ENCODE peak calls at places on chromosomes 1 and 21, in six cellular contexts. One of them, this sample, is unnamed.
A peak's percentile ranks its signal among the peaks of the same experiment; 100 is the strongest.

GRCh38 chr1:163202833-163203451 is at the start of gene RGS5:
- DNase-seq in uterus: no peak
- DNase-seq in A549: no peak
- DNase-seq in ovary: no peak
- DNase-seq in sigmoid colon: no peak
- DNase-seq in transverse colon: no peak
- DNase-seq in this sample: no peak

GRCh38 chr1:12075195-12076114 is 12.4 kb downstream of the TNFRSF8 start:
- DNase-seq in uterus: peak; percentile 88
- DNase-seq in A549: no peak
- DNase-seq in ovary: peak; percentile 91
- DNase-seq in sigmoid colon: no peak
- DNase-seq in transverse colon: no peak
- DNase-seq in this sample: no peak

GRCh38 chr1:227470688-227471087 is 92.7 kb upstream of the ZNF678 start:
- DNase-seq in uterus: no peak
- DNase-seq in A549: no peak
- DNase-seq in ovary: no peak
- DNase-seq in sigmoid colon: no peak
- DNase-seq in transverse colon: no peak
- DNase-seq in this sample: no peak

GRCh38 chr1:209758360-209758759 is 2.5 kb downstream of the TRAF3IP3 start:
- DNase-seq in uterus: no peak
- DNase-seq in A549: no peak
- DNase-seq in ovary: no peak
- DNase-seq in sigmoid colon: no peak
- DNase-seq in transverse colon: no peak
- DNase-seq in this sample: no peak

GRCh38 chr1:152886090-152886489 is 8.0 kb downstream of the SMCP start:
- DNase-seq in uterus: no peak
- DNase-seq in A549: no peak
- DNase-seq in ovary: no peak
- DNase-seq in sigmoid colon: no peak
- DNase-seq in transverse colon: no peak
- DNase-seq in this sample: no peak

GRCh38 chr1:160682983-160683886 is 28.4 kb downstream of the CD48 start:
- DNase-seq in uterus: no peak
- DNase-seq in A549: no peak
- DNase-seq in ovary: no peak
- DNase-seq in sigmoid colon: no peak
- DNase-seq in transverse colon: no peak
- DNase-seq in this sample: no peak

GRCh38 chr1:193104496-193104905 is 713 bp downstream of the GLRX2 start:
- DNase-seq in uterus: peak; percentile 38
- DNase-seq in A549: peak; percentile 55
- DNase-seq in ovary: peak; percentile 51
- DNase-seq in sigmoid colon: peak; percentile 75
- DNase-seq in transverse colon: peak; percentile 56
- DNase-seq in this sample: peak; percentile 26

GRCh38 chr1:243732627-243733026 is 117.4 kb downstream of the AKT3 start:
- DNase-seq in uterus: no peak
- DNase-seq in A549: no peak
- DNase-seq in ovary: no peak
- DNase-seq in sigmoid colon: no peak
- DNase-seq in transverse colon: no peak
- DNase-seq in this sample: no peak

GRCh38 chr1:17635811-17636210 is 96.3 kb downstream of the ARHGEF10L start:
- DNase-seq in uterus: no peak
- DNase-seq in A549: no peak
- DNase-seq in ovary: no peak
- DNase-seq in sigmoid colon: peak; percentile 80
- DNase-seq in transverse colon: peak; percentile 37
- DNase-seq in this sample: no peak

GRCh38 chr1:199784127-199784526 is 243.4 kb upstream of the NR5A2 start:
- DNase-seq in uterus: no peak
- DNase-seq in A549: peak; percentile 37
- DNase-seq in ovary: no peak
- DNase-seq in sigmoid colon: no peak
- DNase-seq in transverse colon: no peak
- DNase-seq in this sample: no peak

GRCh38 chr1:33502726-33503125 is 30.3 kb downstream of the ZSCAN20 start:
- DNase-seq in uterus: no peak
- DNase-seq in A549: no peak
- DNase-seq in ovary: no peak
- DNase-seq in sigmoid colon: no peak
- DNase-seq in transverse colon: no peak
- DNase-seq in this sample: no peak

GRCh38 chr1:3672231-3672970 is 20.1 kb downstream of the TP73 start:
- DNase-seq in uterus: no peak
- DNase-seq in A549: no peak
- DNase-seq in ovary: peak; percentile 17
- DNase-seq in sigmoid colon: peak; percentile 52
- DNase-seq in transverse colon: no peak
- DNase-seq in this sample: no peak

GRCh38 chr1:93591833-93592635 is 89.6 kb downstream of the BCAR3 start:
- DNase-seq in uterus: no peak
- DNase-seq in A549: peak; percentile 35
- DNase-seq in ovary: no peak
- DNase-seq in sigmoid colon: peak; percentile 65
- DNase-seq in transverse colon: peak; percentile 94
- DNase-seq in this sample: no peak

GRCh38 chr1:228987736-228988506 is 252.6 kb downstream of the RHOU start:
- DNase-seq in uterus: no peak
- DNase-seq in A549: no peak
- DNase-seq in ovary: no peak
- DNase-seq in sigmoid colon: no peak
- DNase-seq in transverse colon: no peak
- DNase-seq in this sample: no peak

GRCh38 chr1:222820159-222820732 is 5.4 kb downstream of the DISP1 start:
- DNase-seq in uterus: no peak
- DNase-seq in A549: no peak
- DNase-seq in ovary: no peak
- DNase-seq in sigmoid colon: no peak
- DNase-seq in transverse colon: no peak
- DNase-seq in this sample: no peak

GRCh38 chr1:175413367-175413766 is 220.8 kb upstream of the KIAA0040 start:
- DNase-seq in uterus: no peak
- DNase-seq in A549: no peak
- DNase-seq in ovary: no peak
- DNase-seq in sigmoid colon: no peak
- DNase-seq in transverse colon: no peak
- DNase-seq in this sample: no peak

GRCh38 chr1:221350091-221350490 is 391.8 kb downstream of the DUSP10 start:
- DNase-seq in uterus: no peak
- DNase-seq in A549: no peak
- DNase-seq in ovary: no peak
- DNase-seq in sigmoid colon: no peak
- DNase-seq in transverse colon: no peak
- DNase-seq in this sample: no peak

GRCh38 chr21:37459575-37459974 is 93.0 kb downstream of the DYRK1A start:
- DNase-seq in uterus: no peak
- DNase-seq in A549: no peak
- DNase-seq in ovary: no peak
- DNase-seq in sigmoid colon: no peak
- DNase-seq in transverse colon: no peak
- DNase-seq in this sample: peak; percentile 56

GRCh38 chr1:6447016-6447817 is 18.8 kb downstream of the TNFRSF25 start:
- DNase-seq in uterus: no peak
- DNase-seq in A549: no peak
- DNase-seq in ovary: no peak
- DNase-seq in sigmoid colon: no peak
- DNase-seq in transverse colon: peak; percentile 52
- DNase-seq in this sample: no peak

GRCh38 chr1:169724168-169724567 is 9.7 kb downstream of the SELE start:
- DNase-seq in uterus: no peak
- DNase-seq in A549: no peak
- DNase-seq in ovary: no peak
- DNase-seq in sigmoid colon: no peak
- DNase-seq in transverse colon: peak; percentile 10
- DNase-seq in this sample: no peak

GRCh38 chr1:178451529-178451928 is 45.2 kb downstream of the CLEC20A start:
- DNase-seq in uterus: no peak
- DNase-seq in A549: no peak
- DNase-seq in ovary: no peak
- DNase-seq in sigmoid colon: no peak
- DNase-seq in transverse colon: no peak
- DNase-seq in this sample: no peak

GRCh38 chr1:90402893-90403849 is 313.9 kb downstream of the BARHL2 start:
- DNase-seq in uterus: no peak
- DNase-seq in A549: peak; percentile 68
- DNase-seq in ovary: no peak
- DNase-seq in sigmoid colon: no peak
- DNase-seq in transverse colon: peak; percentile 22
- DNase-seq in this sample: peak; percentile 29

GRCh38 chr1:209443975-209444651 is 139.4 kb upstream of the CAMK1G start:
- DNase-seq in uterus: no peak
- DNase-seq in A549: no peak
- DNase-seq in ovary: no peak
- DNase-seq in sigmoid colon: no peak
- DNase-seq in transverse colon: no peak
- DNase-seq in this sample: no peak

GRCh38 chr21:35102488-35103407 is 53.6 kb upstream of the RUNX1 start:
- DNase-seq in uterus: no peak
- DNase-seq in A549: no peak
- DNase-seq in ovary: no peak
- DNase-seq in sigmoid colon: peak; percentile 78
- DNase-seq in transverse colon: peak; percentile 29
- DNase-seq in this sample: no peak

GRCh38 chr1:166383137-166383536 is 216.3 kb upstream of the FAM78B start:
- DNase-seq in uterus: no peak
- DNase-seq in A549: no peak
- DNase-seq in ovary: no peak
- DNase-seq in sigmoid colon: no peak
- DNase-seq in transverse colon: no peak
- DNase-seq in this sample: no peak

GRCh38 chr21:36111238-36111637 is 23.6 kb upstream of the CBR3 start:
- DNase-seq in uterus: no peak
- DNase-seq in A549: no peak
- DNase-seq in ovary: no peak
- DNase-seq in sigmoid colon: no peak
- DNase-seq in transverse colon: no peak
- DNase-seq in this sample: no peak

GRCh38 chr1:4600615-4601460 is 53.6 kb upstream of the AJAP1 start:
- DNase-seq in uterus: no peak
- DNase-seq in A549: no peak
- DNase-seq in ovary: no peak
- DNase-seq in sigmoid colon: no peak
- DNase-seq in transverse colon: no peak
- DNase-seq in this sample: no peak

GRCh38 chr1:53694718-53695091 is 44.3 kb downstream of the GLIS1 start:
- DNase-seq in uterus: no peak
- DNase-seq in A549: no peak
- DNase-seq in ovary: no peak
- DNase-seq in sigmoid colon: no peak
- DNase-seq in transverse colon: no peak
- DNase-seq in this sample: no peak

GRCh38 chr1:206559661-206559995 is 52.3 kb downstream of the RASSF5 start:
- DNase-seq in uterus: no peak
- DNase-seq in A549: no peak
- DNase-seq in ovary: no peak
- DNase-seq in sigmoid colon: no peak
- DNase-seq in transverse colon: no peak
- DNase-seq in this sample: no peak

GRCh38 chr1:36759355-36759754 is 275.0 kb downstream of the GRIK3 start:
- DNase-seq in uterus: no peak
- DNase-seq in A549: no peak
- DNase-seq in ovary: no peak
- DNase-seq in sigmoid colon: no peak
- DNase-seq in transverse colon: no peak
- DNase-seq in this sample: no peak

GRCh38 chr1:44810101-44810761 is 1.9 kb downstream of the BTBD19 start:
- DNase-seq in uterus: no peak
- DNase-seq in A549: peak; percentile 50
- DNase-seq in ovary: peak; percentile 67
- DNase-seq in sigmoid colon: peak; percentile 84
- DNase-seq in transverse colon: peak; percentile 31
- DNase-seq in this sample: no peak
- TF ChIP-seq POLR2A in uterus: no peak
- TF ChIP-seq POLR2A in A549: no peak
- TF ChIP-seq POLR2A in ovary: no peak
- TF ChIP-seq POLR2A in sigmoid colon: no peak
- TF ChIP-seq POLR2A in transverse colon: no peak
- TF ChIP-seq POLR2A in this sample: no peak

GRCh38 chr1:98059616-98060015 is 138.8 kb upstream of the DPYD start:
- DNase-seq in uterus: no peak
- DNase-seq in A549: no peak
- DNase-seq in ovary: no peak
- DNase-seq in sigmoid colon: no peak
- DNase-seq in transverse colon: no peak
- DNase-seq in this sample: no peak
- TF ChIP-seq POLR2A in uterus: no peak
- TF ChIP-seq POLR2A in A549: no peak
- TF ChIP-seq POLR2A in ovary: no peak
- TF ChIP-seq POLR2A in sigmoid colon: no peak
- TF ChIP-seq POLR2A in transverse colon: no peak
- TF ChIP-seq POLR2A in this sample: no peak

DNA sequence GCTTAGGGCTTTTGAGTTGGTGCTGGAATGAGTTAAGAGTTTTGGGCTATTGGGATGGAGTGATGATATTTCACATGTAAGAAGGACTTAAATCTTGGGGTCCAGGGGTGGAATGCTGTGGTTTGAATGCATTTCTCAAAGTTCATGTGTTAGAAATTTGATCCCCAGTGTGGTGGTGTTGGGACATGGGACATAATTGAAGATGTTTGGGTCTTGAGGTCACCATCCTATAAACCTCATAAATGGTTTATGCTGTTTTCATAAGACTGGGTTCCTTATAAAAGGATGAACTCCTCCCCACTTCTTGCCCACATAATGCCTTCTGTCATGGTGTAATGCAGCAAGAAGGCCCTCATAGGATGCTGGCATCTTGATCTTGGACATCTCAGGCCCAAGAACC is 48.2 kb upstream of the NEK7 start:
- DNase-seq in uterus: no peak
- DNase-seq in A549: no peak
- DNase-seq in ovary: no peak
- DNase-seq in sigmoid colon: no peak
- DNase-seq in transverse colon: no peak
- DNase-seq in this sample: no peak
- TF ChIP-seq POLR2A in uterus: no peak
- TF ChIP-seq POLR2A in A549: no peak
- TF ChIP-seq POLR2A in ovary: no peak
- TF ChIP-seq POLR2A in sigmoid colon: no peak
- TF ChIP-seq POLR2A in transverse colon: no peak
- TF ChIP-seq POLR2A in this sample: no peak

DNA sequence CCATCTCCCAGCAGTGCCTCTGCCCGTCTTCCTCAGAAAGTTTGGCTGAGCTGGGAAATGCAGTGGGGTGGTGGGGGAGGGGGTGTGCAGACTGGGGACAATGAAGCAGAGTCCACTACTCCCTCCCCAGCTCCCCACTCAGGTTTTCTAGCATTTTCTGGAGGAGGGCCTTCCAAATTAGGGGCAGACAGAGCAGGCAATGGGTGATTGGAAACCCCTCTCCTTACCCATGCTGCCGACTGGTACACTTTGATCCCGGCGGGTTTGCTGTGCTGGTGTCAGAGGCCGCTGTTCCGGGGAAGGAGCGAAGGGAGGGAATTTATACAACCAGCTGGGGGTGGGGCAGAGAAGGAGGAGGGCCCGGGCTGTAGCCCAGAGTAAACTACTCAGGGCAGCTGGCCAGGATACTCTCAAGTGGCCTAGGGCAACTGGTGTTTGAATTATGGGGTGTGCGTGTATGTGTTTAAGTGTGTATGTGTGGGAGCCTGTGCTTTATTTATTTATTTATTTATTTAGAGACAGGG is at the start of gene SELENBP1:
- DNase-seq in uterus: peak; percentile 89
- DNase-seq in A549: peak; percentile 68
- DNase-seq in ovary: peak; percentile 89
- DNase-seq in sigmoid colon: peak; percentile 96
- DNase-seq in transverse colon: peak; percentile 94
- DNase-seq in this sample: peak; percentile 44
- TF ChIP-seq POLR2A in uterus: peak; percentile 63
- TF ChIP-seq POLR2A in A549: peak; percentile 51
- TF ChIP-seq POLR2A in ovary: peak; percentile 58
- TF ChIP-seq POLR2A in sigmoid colon: peak; percentile 95
- TF ChIP-seq POLR2A in transverse colon: peak; percentile 98
- TF ChIP-seq POLR2A in this sample: peak; percentile 72

This sample was measured in H54.